ENCODE peak calls at places on chromosome 20, in four cellular contexts. One of them, this sample, is unnamed.

GRCh38 chr20:57195023-57195758 is 71.2 kb downstream of the BMP7 start:
- DNase-seq in mesenchymal stem cell: peak; percentile 52
- DNase-seq in endothelial cell of umbilical vein: no peak
- DNase-seq in IMR-90: peak; percentile 48
- DNase-seq in this sample: peak; percentile 67

GRCh38 chr20:2872304-2873009 is 824 bp upstream of the PTPRA start:
- DNase-seq in mesenchymal stem cell: peak; percentile 74
- DNase-seq in endothelial cell of umbilical vein: peak; percentile 64
- DNase-seq in IMR-90: peak; percentile 43
- DNase-seq in this sample: peak; percentile 34

GRCh38 chr20:57874141-57874540 is 164.3 kb upstream of the PMEPA1 start:
- DNase-seq in mesenchymal stem cell: no peak
- DNase-seq in endothelial cell of umbilical vein: no peak
- DNase-seq in IMR-90: no peak
- DNase-seq in this sample: no peak

GRCh38 chr20:2955257-2955950 is 82.1 kb downstream of the PTPRA start:
- DNase-seq in mesenchymal stem cell: no peak
- DNase-seq in endothelial cell of umbilical vein: no peak
- DNase-seq in IMR-90: no peak
- DNase-seq in this sample: no peak

GRCh38 chr20:19777311-19777710 is 19.3 kb downstream of the RIN2 start:
- DNase-seq in mesenchymal stem cell: no peak
- DNase-seq in endothelial cell of umbilical vein: no peak
- DNase-seq in IMR-90: no peak
- DNase-seq in this sample: no peak

GRCh38 chr20:55153321-55153720 is 677.9 kb downstream of the DOK5 start:
- DNase-seq in mesenchymal stem cell: no peak
- DNase-seq in endothelial cell of umbilical vein: no peak
- DNase-seq in IMR-90: no peak
- DNase-seq in this sample: peak; percentile 73

GRCh38 chr20:14566505-14566904 is 229.1 kb upstream of the FLRT3 start:
- DNase-seq in mesenchymal stem cell: peak; percentile 30
- DNase-seq in endothelial cell of umbilical vein: no peak
- DNase-seq in IMR-90: no peak
- DNase-seq in this sample: no peak

GRCh38 chr20:19661717-19662637 is 96.1 kb upstream of the RIN2 start:
- DNase-seq in mesenchymal stem cell: peak; percentile 64
- DNase-seq in endothelial cell of umbilical vein: peak; percentile 72
- DNase-seq in IMR-90: peak; percentile 71
- DNase-seq in this sample: peak; percentile 35

GRCh38 chr20:20699144-20699543 is 13.3 kb downstream of the RALGAPA2 start:
- DNase-seq in mesenchymal stem cell: no peak
- DNase-seq in endothelial cell of umbilical vein: peak; percentile 28
- DNase-seq in IMR-90: no peak
- DNase-seq in this sample: no peak

GRCh38 chr20:20012517-20012916 is 4.6 kb upstream of the NAA20 start:
- DNase-seq in mesenchymal stem cell: no peak
- DNase-seq in endothelial cell of umbilical vein: no peak
- DNase-seq in IMR-90: no peak
- DNase-seq in this sample: no peak

GRCh38 chr20:46970937-46971630 is 76.4 kb downstream of the EYA2 start:
- DNase-seq in mesenchymal stem cell: peak; percentile 70
- DNase-seq in endothelial cell of umbilical vein: peak; percentile 24
- DNase-seq in IMR-90: peak; percentile 97
- DNase-seq in this sample: peak; percentile 66

GRCh38 chr20:4511776-4512175 is 209.9 kb upstream of the PRND start:
- DNase-seq in mesenchymal stem cell: no peak
- DNase-seq in endothelial cell of umbilical vein: peak; percentile 23
- DNase-seq in IMR-90: no peak
- DNase-seq in this sample: no peak

GRCh38 chr20:17873410-17874270 is 95.0 kb downstream of the SNX5 start:
- DNase-seq in mesenchymal stem cell: peak; percentile 73
- DNase-seq in endothelial cell of umbilical vein: peak; percentile 83
- DNase-seq in IMR-90: peak; percentile 96
- DNase-seq in this sample: peak; percentile 93

GRCh38 chr20:4189375-4189774 is 174.0 kb upstream of the RNF24 start:
- DNase-seq in mesenchymal stem cell: no peak
- DNase-seq in endothelial cell of umbilical vein: no peak
- DNase-seq in IMR-90: no peak
- DNase-seq in this sample: no peak

GRCh38 chr20:53040678-53041674 is 68.8 kb downstream of the TSHZ2 start:
- DNase-seq in mesenchymal stem cell: no peak
- DNase-seq in endothelial cell of umbilical vein: no peak
- DNase-seq in IMR-90: no peak
- DNase-seq in this sample: peak; percentile 70

GRCh38 chr20:61267241-61267640 is 15.2 kb downstream of the CDH4 start:
- DNase-seq in mesenchymal stem cell: no peak
- DNase-seq in endothelial cell of umbilical vein: no peak
- DNase-seq in IMR-90: no peak
- DNase-seq in this sample: no peak

GRCh38 chr20:40265872-40266533 is 423.0 kb downstream of the MAFB start:
- DNase-seq in mesenchymal stem cell: peak; percentile 28
- DNase-seq in endothelial cell of umbilical vein: peak; percentile 58
- DNase-seq in IMR-90: no peak
- DNase-seq in this sample: no peak

GRCh38 chr20:3846378-3846739 is 275 bp upstream of the MAVS start:
- DNase-seq in mesenchymal stem cell: no peak
- DNase-seq in endothelial cell of umbilical vein: no peak
- DNase-seq in IMR-90: no peak
- DNase-seq in this sample: no peak

GRCh38 chr20:48075591-48076174 is 290.4 kb upstream of the SULF2 start:
- DNase-seq in mesenchymal stem cell: no peak
- DNase-seq in endothelial cell of umbilical vein: no peak
- DNase-seq in IMR-90: no peak
- DNase-seq in this sample: no peak

GRCh38 chr20:33191484-33191883 is 23.5 kb downstream of the BPIFA2 start:
- DNase-seq in mesenchymal stem cell: no peak
- DNase-seq in endothelial cell of umbilical vein: no peak
- DNase-seq in IMR-90: no peak
- DNase-seq in this sample: no peak

GRCh38 chr20:16709017-16709416 is 20.8 kb upstream of the SNRPB2 start:
- DNase-seq in mesenchymal stem cell: no peak
- DNase-seq in endothelial cell of umbilical vein: no peak
- DNase-seq in IMR-90: no peak
- DNase-seq in this sample: no peak

GRCh38 chr20:20450461-20451027 is 82.6 kb downstream of the INSM1 start:
- DNase-seq in mesenchymal stem cell: no peak
- DNase-seq in endothelial cell of umbilical vein: peak; percentile 15
- DNase-seq in IMR-90: no peak
- DNase-seq in this sample: peak; percentile 16

GRCh38 chr20:19932170-19932667 is 84.9 kb upstream of the NAA20 start:
- DNase-seq in mesenchymal stem cell: peak; percentile 93
- DNase-seq in endothelial cell of umbilical vein: peak; percentile 98
- DNase-seq in IMR-90: peak; percentile 94
- DNase-seq in this sample: peak; percentile 90

GRCh38 chr20:13736792-13737191 is 47.9 kb downstream of the ESF1 start:
- DNase-seq in mesenchymal stem cell: peak; percentile 60
- DNase-seq in endothelial cell of umbilical vein: no peak
- DNase-seq in IMR-90: peak; percentile 81
- DNase-seq in this sample: peak; percentile 80

GRCh38 chr20:60299951-60300350 is 341.7 kb downstream of the CDH26 start:
- DNase-seq in mesenchymal stem cell: no peak
- DNase-seq in endothelial cell of umbilical vein: no peak
- DNase-seq in IMR-90: no peak
- DNase-seq in this sample: no peak

GRCh38 chr20:53599910-53600632 is 6.4 kb upstream of the ZNF217 start:
- DNase-seq in mesenchymal stem cell: no peak
- DNase-seq in endothelial cell of umbilical vein: no peak
- DNase-seq in IMR-90: no peak
- DNase-seq in this sample: no peak

GRCh38 chr20:15195378-15195777 is 858.0 kb upstream of the FLRT3 start:
- DNase-seq in mesenchymal stem cell: no peak
- DNase-seq in endothelial cell of umbilical vein: no peak
- DNase-seq in IMR-90: no peak
- DNase-seq in this sample: peak; percentile 2

GRCh38 chr20:31260326-31260932 is 3.0 kb downstream of the DEFB115 start:
- DNase-seq in mesenchymal stem cell: no peak
- DNase-seq in endothelial cell of umbilical vein: no peak
- DNase-seq in IMR-90: no peak
- DNase-seq in this sample: no peak

GRCh38 chr20:53914091-53914860 is 156.1 kb downstream of the BCAS1 start:
- DNase-seq in mesenchymal stem cell: peak; percentile 43
- DNase-seq in endothelial cell of umbilical vein: no peak
- DNase-seq in IMR-90: peak; percentile 64
- DNase-seq in this sample: peak; percentile 74

GRCh38 chr20:60786686-60787217 is 465.3 kb upstream of the CDH4 start:
- DNase-seq in mesenchymal stem cell: no peak
- DNase-seq in endothelial cell of umbilical vein: no peak
- DNase-seq in IMR-90: no peak
- DNase-seq in this sample: no peak

GRCh38 chr20:45842169-45842812 is 8.7 kb downstream of the SNX21 start:
- DNase-seq in mesenchymal stem cell: peak; percentile 45
- DNase-seq in endothelial cell of umbilical vein: peak; percentile 43
- DNase-seq in IMR-90: peak; percentile 59
- DNase-seq in this sample: no peak

GRCh38 chr20:43939762-43940121 is 25.1 kb downstream of the TOX2 start:
- DNase-seq in mesenchymal stem cell: no peak
- DNase-seq in endothelial cell of umbilical vein: no peak
- DNase-seq in IMR-90: no peak
- DNase-seq in this sample: no peak

GRCh38 chr20:43942661-43943285 is 28.1 kb downstream of the TOX2 start:
- DNase-seq in mesenchymal stem cell: peak; percentile 81
- DNase-seq in endothelial cell of umbilical vein: peak; percentile 78
- DNase-seq in IMR-90: peak; percentile 85
- DNase-seq in this sample: peak; percentile 71

GRCh38 chr20:43940518-43941225 is 26.0 kb downstream of the TOX2 start:
- DNase-seq in mesenchymal stem cell: no peak
- DNase-seq in endothelial cell of umbilical vein: no peak
- DNase-seq in IMR-90: no peak
- DNase-seq in this sample: no peak

GRCh38 chr20:43942213-43942590 is 27.6 kb downstream of the TOX2 start:
- DNase-seq in mesenchymal stem cell: no peak
- DNase-seq in endothelial cell of umbilical vein: no peak
- DNase-seq in IMR-90: no peak
- DNase-seq in this sample: no peak

GRCh38 chr20:43941476-43942212 is 27.0 kb downstream of the TOX2 start:
- DNase-seq in mesenchymal stem cell: no peak
- DNase-seq in endothelial cell of umbilical vein: peak; percentile 57
- DNase-seq in IMR-90: peak; percentile 39
- DNase-seq in this sample: no peak
- H3K27ac ChIP-seq in mesenchymal stem cell: no peak overlapping the region
- H3K27ac ChIP-seq in endothelial cell of umbilical vein: peak overlapping the region; percentile 75
- H3K27ac ChIP-seq in IMR-90: peak overlapping the region; percentile 77
- H3K27ac ChIP-seq in this sample: no peak overlapping the region

GRCh38 chr20:24966317-24967012 is 17.4 kb downstream of the CST7 start:
- DNase-seq in mesenchymal stem cell: no peak
- DNase-seq in endothelial cell of umbilical vein: no peak
- DNase-seq in IMR-90: no peak
- DNase-seq in this sample: no peak

GRCh38 chr20:24969203-24970029 is 20.3 kb downstream of the CST7 start:
- DNase-seq in mesenchymal stem cell: no peak
- DNase-seq in endothelial cell of umbilical vein: no peak
- DNase-seq in IMR-90: no peak
- DNase-seq in this sample: no peak

GRCh38 chr20:24970743-24971142 is 21.7 kb downstream of the CST7 start:
- DNase-seq in mesenchymal stem cell: no peak
- DNase-seq in endothelial cell of umbilical vein: no peak
- DNase-seq in IMR-90: no peak
- DNase-seq in this sample: no peak

GRCh38 chr20:24970030-24970553 is 21.0 kb downstream of the CST7 start:
- DNase-seq in mesenchymal stem cell: no peak
- DNase-seq in endothelial cell of umbilical vein: no peak
- DNase-seq in IMR-90: no peak
- DNase-seq in this sample: no peak

DNA sequence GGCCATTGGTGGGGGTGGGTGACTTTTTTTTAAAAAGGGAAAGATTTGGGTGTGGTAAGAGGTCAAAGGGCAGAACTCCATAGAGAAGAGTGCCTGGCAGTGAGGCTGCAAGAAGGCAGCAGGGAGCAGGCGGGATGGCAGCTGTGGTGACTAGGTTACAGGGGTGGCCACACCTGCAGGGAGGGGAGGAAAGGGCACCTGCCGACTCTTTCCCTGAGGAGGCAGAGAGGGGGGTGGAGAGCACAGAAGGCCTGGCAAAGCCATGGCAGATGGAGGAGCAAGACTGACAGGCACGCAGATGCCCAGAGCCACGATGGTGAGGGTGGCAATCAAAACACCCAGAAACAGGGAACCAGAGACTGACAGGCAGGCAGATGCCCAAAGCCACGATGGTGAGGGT is 19.2 kb downstream of the CST7 start:
- DNase-seq in mesenchymal stem cell: no peak
- DNase-seq in endothelial cell of umbilical vein: no peak
- DNase-seq in IMR-90: no peak
- DNase-seq in this sample: no peak
- H2AFZ ChIP-seq in mesenchymal stem cell: no peak overlapping the region
- H2AFZ ChIP-seq in endothelial cell of umbilical vein: no peak overlapping the region
- H2AFZ ChIP-seq in IMR-90: no peak overlapping the region
- H2AFZ ChIP-seq in this sample: no peak overlapping the region

GRCh38 chr20:51565298-51565697 is 22.8 kb upstream of the NFATC2 start:
- DNase-seq in mesenchymal stem cell: no peak
- DNase-seq in endothelial cell of umbilical vein: no peak
- DNase-seq in IMR-90: no peak
- DNase-seq in this sample: no peak

GRCh38 chr20:51563141-51563596 is 20.6 kb upstream of the NFATC2 start:
- DNase-seq in mesenchymal stem cell: no peak
- DNase-seq in endothelial cell of umbilical vein: no peak
- DNase-seq in IMR-90: no peak
- DNase-seq in this sample: no peak

GRCh38 chr20:51562027-51562333 is 19.5 kb upstream of the NFATC2 start:
- DNase-seq in mesenchymal stem cell: no peak
- DNase-seq in endothelial cell of umbilical vein: no peak
- DNase-seq in IMR-90: peak; percentile 19
- DNase-seq in this sample: peak; percentile 26

GRCh38 chr20:51562334-51563140 is 20.0 kb upstream of the NFATC2 start:
- DNase-seq in mesenchymal stem cell: peak; percentile 98
- DNase-seq in endothelial cell of umbilical vein: peak; percentile 98
- DNase-seq in IMR-90: peak; percentile 95
- DNase-seq in this sample: peak; percentile 96

GRCh38 chr20:51563597-51564332 is 21.2 kb upstream of the NFATC2 start:
- DNase-seq in mesenchymal stem cell: peak; percentile 98
- DNase-seq in endothelial cell of umbilical vein: peak; percentile 94
- DNase-seq in IMR-90: peak; percentile 86
- DNase-seq in this sample: peak; percentile 87
- H3K4me3 ChIP-seq in mesenchymal stem cell: no peak overlapping the region
- H3K4me3 ChIP-seq in endothelial cell of umbilical vein: no peak overlapping the region
- H3K4me3 ChIP-seq in IMR-90: no peak overlapping the region
- H3K4me3 ChIP-seq in this sample: peak overlapping the region; percentile 84

GRCh38 chr20:62548483-62548882 is 72.7 kb upstream of the GATA5 start:
- DNase-seq in mesenchymal stem cell: no peak
- DNase-seq in endothelial cell of umbilical vein: no peak
- DNase-seq in IMR-90: no peak
- DNase-seq in this sample: no peak
- H3K27ac ChIP-seq in mesenchymal stem cell: no peak overlapping the region
- H3K27ac ChIP-seq in endothelial cell of umbilical vein: no peak overlapping the region
- H3K27ac ChIP-seq in IMR-90: no peak overlapping the region
- H3K27ac ChIP-seq in this sample: no peak overlapping the region

GRCh38 chr20:6160736-6161135 is 37.9 kb upstream of the FERMT1 start:
- DNase-seq in mesenchymal stem cell: no peak
- DNase-seq in endothelial cell of umbilical vein: no peak
- DNase-seq in IMR-90: no peak
- DNase-seq in this sample: no peak
- H2AFZ ChIP-seq in mesenchymal stem cell: no peak overlapping the region
- H2AFZ ChIP-seq in endothelial cell of umbilical vein: no peak overlapping the region
- H2AFZ ChIP-seq in IMR-90: no peak overlapping the region
- H2AFZ ChIP-seq in this sample: no peak overlapping the region